ENCODE peak calls at places on chromosomes 2 and 18, in nine cellular contexts. C is body of pancreas, S is colonic mucosa, K is OCI-LY7, A is IMR-90, E is fibroblast of pulmonary artery, O is GM10248, P is uterus, Y is spleen. I is an unnamed sample.

GRCh38 chr18:54946149-54946581 is 13.1 kb downstream of the CCDC68 start:
- DNase-seq in S (peak; percentile 91), C (peak; percentile 81), O (peak; percentile 17), Y (no peak), P (no peak), K (no peak), A (peak; percentile 33), E (peak; percentile 49), I (peak; percentile 32)

GRCh38 chr2:15844099-15844801 is 96.1 kb upstream of the MYCN start:
- DNase-seq in E (no peak), O (no peak), Y (no peak), K (no peak), P (no peak), S (no peak), C (no peak), A (no peak), I (no peak)

GRCh38 chr2:44769349-44770005 is 172.0 kb upstream of the SIX3 start:
- DNase-seq in A (no peak), E (no peak), C (no peak), S (no peak), Y (no peak), K (no peak), P (no peak), O (no peak), I (no peak)

GRCh38 chr2:227766361-227766883 is 20.7 kb downstream of the SCYGR8 start:
- DNase-seq in O (peak; percentile 79), K (peak; percentile 65), E (peak; percentile 86), A (peak; percentile 68), Y (peak; percentile 89), C (peak; percentile 89), S (peak; percentile 88), P (peak; percentile 34), I (peak; percentile 80)

GRCh38 chr18:78892201-78892600 is 87.4 kb upstream of the SALL3 start:
- DNase-seq in Y (no peak), O (no peak), P (no peak), K (no peak), E (no peak), A (no peak), C (no peak), S (no peak), I (no peak)

GRCh38 chr2:84876369-84876768 is 4.5 kb downstream of the TRABD2A start:
- DNase-seq in C (no peak), A (no peak), E (no peak), S (no peak), K (no peak), P (no peak), O (no peak), Y (no peak), I (no peak)

GRCh38 chr2:85734942-85735608 is 18.7 kb upstream of the ATOH8 start:
- DNase-seq in K (no peak), Y (no peak), O (no peak), C (no peak), A (peak; percentile 58), S (no peak), E (peak; percentile 58), P (no peak), I (no peak)

GRCh38 chr2:84919885-84920580 is 14.6 kb downstream of the TMSB10 start:
- DNase-seq in P (peak; percentile 80), S (no peak), O (no peak), A (peak; percentile 99), E (peak; percentile 98), C (no peak), K (peak; percentile 38), Y (no peak), I (no peak)

GRCh38 chr2:780002-780401 is 102.8 kb upstream of the TMEM18 start:
- DNase-seq in K (no peak), S (no peak), O (no peak), E (no peak), Y (no peak), P (no peak), C (no peak), A (no peak), I (no peak)

GRCh38 chr18:79068299-79068945 is 772 bp upstream of the ATP9B start:
- DNase-seq in O (peak; percentile 10), K (no peak), E (peak; percentile 15), S (no peak), C (peak; percentile 19), Y (peak; percentile 83), P (peak; percentile 17), A (no peak), I (no peak)

GRCh38 chr2:133777607-133778006 is 209.3 kb upstream of the NCKAP5 start:
- DNase-seq in S (no peak), K (no peak), E (no peak), C (no peak), A (no peak), O (no peak), Y (no peak), P (no peak), I (no peak)

GRCh38 chr2:239376351-239376750 is 24.5 kb downstream of the HDAC4 start:
- DNase-seq in P (no peak), K (no peak), A (no peak), E (no peak), O (no peak), C (peak; percentile 0), S (no peak), Y (peak; percentile 64), I (no peak)

GRCh38 chr2:131055169-131056065 is 37.8 kb downstream of the FAM168B start:
- DNase-seq in A (peak; percentile 75), O (no peak), K (no peak), E (peak; percentile 20), P (no peak), S (no peak), Y (no peak), C (no peak), I (no peak)

GRCh38 chr18:35933982-35934381 is 38.5 kb upstream of the RMP24 start:
- DNase-seq in C (no peak), A (no peak), Y (no peak), S (no peak), O (no peak), E (no peak), P (no peak), K (no peak), I (no peak)

GRCh38 chr2:18834341-18834740 is 245.0 kb upstream of the NT5C1B start:
- DNase-seq in O (no peak), E (peak; percentile 52), S (no peak), P (no peak), A (peak; percentile 58), Y (no peak), K (no peak), C (no peak), I (no peak)

GRCh38 chr2:126244937-126245336 is 411.0 kb upstream of the GYPC start:
- DNase-seq in S (peak; percentile 40), O (peak; percentile 29), Y (no peak), C (peak; percentile 80), A (no peak), K (peak; percentile 41), P (no peak), E (peak; percentile 39), I (peak; percentile 51)

GRCh38 chr2:207692206-207693065 is 19.0 kb upstream of the CCNYL1 start:
- DNase-seq in Y (no peak), P (peak; percentile 18), O (peak; percentile 46), E (no peak), A (peak; percentile 4), S (peak; percentile 57), C (peak; percentile 75), K (peak; percentile 61), I (peak; percentile 59)

GRCh38 chr2:104521247-104521646 is 332.7 kb upstream of the POU3F3 start:
- DNase-seq in Y (no peak), P (no peak), K (peak; percentile 12), E (no peak), S (no peak), A (no peak), C (no peak), O (no peak), I (no peak)
- TF ChIP-seq CTCF in Y (no peak), P (no peak), K (peak; percentile 61), E (no peak), S (no peak), A (no peak), C (no peak), O (no peak), I (no peak)

GRCh38 chr18:8844721-8845148 is 139.4 kb downstream of the MTCL1 start:
- DNase-seq in E (no peak), A (peak; percentile 46), P (no peak), Y (no peak), O (no peak), C (peak; percentile 28), S (no peak), K (no peak), I (no peak)
- TF ChIP-seq CTCF in E (no peak), A (no peak), P (no peak), Y (no peak), O (no peak), C (no peak), S (no peak), K (no peak), I (no peak)

GRCh38 chr2:31979966-31980365 is 30.8 kb downstream of the MEMO1 start:
- DNase-seq in K (no peak), Y (no peak), A (no peak), O (no peak), E (no peak), C (no peak), S (no peak), P (no peak), I (no peak)

GRCh38 chr2:31978998-31979397 is 31.8 kb downstream of the MEMO1 start:
- DNase-seq in A (no peak), C (no peak), E (no peak), O (no peak), K (no peak), Y (no peak), P (no peak), S (no peak), I (no peak)

GRCh38 chr2:31978436-31978835 is 32.4 kb downstream of the MEMO1 start:
- DNase-seq in E (no peak), O (no peak), P (no peak), K (no peak), C (no peak), A (no peak), Y (no peak), S (no peak), I (no peak)

GRCh38 chr2:31983762-31984467 is 26.9 kb downstream of the MEMO1 start:
- DNase-seq in P (no peak), A (peak; percentile 32), S (no peak), O (no peak), Y (no peak), C (no peak), E (no peak), K (no peak), I (no peak)

DNA sequence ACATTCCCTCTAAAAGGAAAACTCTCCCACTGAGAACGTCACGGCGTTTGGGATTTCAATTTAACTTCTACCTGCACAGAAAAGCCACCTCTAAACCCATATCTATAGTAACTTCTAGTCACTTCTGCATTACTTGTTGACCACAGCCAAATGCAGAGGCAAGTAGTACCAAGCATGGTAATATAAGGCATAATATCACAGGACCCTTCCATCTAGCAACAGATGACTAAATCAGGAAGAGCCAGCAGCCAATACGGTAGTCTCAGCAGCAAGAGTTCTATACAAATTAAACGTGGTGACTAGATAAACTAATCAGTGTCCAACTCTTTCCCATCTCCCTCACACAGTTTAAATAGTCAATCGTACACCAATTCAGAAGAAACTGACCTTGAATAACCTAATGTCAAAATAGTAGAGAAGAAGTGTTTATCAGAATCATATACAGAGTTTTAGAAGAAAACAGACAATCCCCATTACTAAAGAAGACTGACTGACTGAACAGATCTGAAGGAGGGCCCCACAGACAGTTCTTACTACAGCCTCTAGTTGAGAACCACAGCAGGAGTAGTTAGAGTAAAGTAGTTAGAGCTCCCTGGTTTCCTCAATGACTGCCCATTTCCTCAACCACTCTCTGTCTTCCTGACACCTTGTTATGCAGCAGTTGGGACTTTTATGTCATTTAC is 30.0 kb downstream of the MEMO1 start:
- DNase-seq in E (peak; percentile 61), P (no peak), K (peak; percentile 53), Y (no peak), O (peak; percentile 76), S (no peak), A (peak; percentile 68), C (no peak), I (peak; percentile 82)
- TF ChIP-seq CTCF in E (no peak), P (no peak), K (no peak), Y (no peak), O (no peak), S (no peak), A (no peak), C (no peak), I (no peak)

GRCh38 chr18:9055185-9055584 is 47.3 kb upstream of the NDUFV2 start:
- DNase-seq in S (no peak), E (peak; percentile 90), P (no peak), O (peak; percentile 40), Y (no peak), K (no peak), C (no peak), A (peak; percentile 86), I (peak; percentile 50)
- TF ChIP-seq CTCF in S (no peak), E (peak; percentile 15), P (no peak), O (peak; percentile 3), Y (no peak), K (peak; percentile 78), C (peak; percentile 29), A (peak; percentile 58), I (no peak)